ENCODE peak calls at places on chromosomes 12 and 14, in five cellular contexts. N, Q, B, E and F are unnamed samples.

GRCh38 chr12:23614280-23614679 is 335.2 kb downstream of the SOX5 start:
- DNase-seq in N (no peak), Q (no peak), B (no peak), E (no peak), F (no peak)

GRCh38 chr12:23659151-23659550 is 290.3 kb downstream of the SOX5 start:
- DNase-seq in N (no peak), Q (no peak), B (no peak), E (no peak), F (no peak)

GRCh38 chr14:24110060-24110459 is 4.5 kb upstream of the DCAF11 start:
- DNase-seq in N (peak), Q (no peak), B (no peak), E (no peak), F (no peak)

GRCh38 chr12:26128180-26128579 is 3.3 kb upstream of the BHLHE41 start:
- DNase-seq in N (no peak), Q (no peak), B (no peak), E (no peak), F (no peak)

GRCh38 chr12:26651566-26652188 is 181.3 kb downstream of the ITPR2 start:
- DNase-seq in N (peak), Q (peak), B (peak), E (peak), F (peak)

GRCh38 chr12:116955382-116956021 is 44.8 kb downstream of the FBXW8 start:
- DNase-seq in N (peak), Q (no peak), B (no peak), E (no peak), F (no peak)

GRCh38 chr14:56219666-56220413 is 101.6 kb downstream of the PELI2 start:
- DNase-seq in N (no peak), Q (no peak), B (no peak), E (no peak), F (no peak)

GRCh38 chr12:12600659-12601058 is 11.0 kb upstream of the CREBL2 start:
- DNase-seq in N (peak), Q (no peak), B (no peak), E (no peak), F (no peak)

GRCh38 chr14:53912121-53912520 is 44.5 kb downstream of the BMP4 start:
- DNase-seq in N (no peak), Q (no peak), B (no peak), E (no peak), F (no peak)

GRCh38 chr12:109239691-109240090 is 69.4 kb downstream of the FOXN4 start:
- DNase-seq in N (no peak), Q (no peak), B (no peak), E (no peak), F (no peak)

GRCh38 chr14:53458368-53458814 is 305.3 kb upstream of the DDHD1 start:
- DNase-seq in N (peak), Q (no peak), B (no peak), E (no peak), F (no peak)

GRCh38 chr14:91731018-91731417 is 868 bp downstream of the CATSPERB start:
- DNase-seq in N (no peak), Q (no peak), B (no peak), E (no peak), F (no peak)

GRCh38 chr14:50038398-50039119 is 77.8 kb downstream of the VCPKMT start:
- DNase-seq in N (peak), Q (no peak), B (no peak), E (peak), F (no peak)

GRCh38 chr14:96567289-96567899 is 65.2 kb downstream of the PAPOLA start:
- DNase-seq in N (peak), Q (no peak), B (no peak), E (no peak), F (no peak)

GRCh38 chr14:24339284-24340151 is at the start of gene RIPK3:
- DNase-seq in N (no peak), Q (no peak), B (peak), E (peak), F (no peak)

GRCh38 chr14:41016213-41016612 is 590.5 kb upstream of the LRFN5 start:
- DNase-seq in N (no peak), Q (no peak), B (no peak), E (no peak), F (peak)

GRCh38 chr12:132214906-132215643 is 70.8 kb downstream of the NOC4L start:
- DNase-seq in N (no peak), Q (no peak), B (no peak), E (no peak), F (no peak)

GRCh38 chr14:43418314-43418713 is 1088.8 kb downstream of the FSCB start:
- DNase-seq in N (no peak), Q (no peak), B (no peak), E (no peak), F (no peak)

GRCh38 chr12:124419292-124420040 is 124.6 kb downstream of the RFLNA start:
- DNase-seq in N (no peak), Q (no peak), B (no peak), E (no peak), F (no peak)

GRCh38 chr14:54475911-54476310 is 12.9 kb downstream of the GMFB start:
- DNase-seq in N (no peak), Q (no peak), B (no peak), E (no peak), F (no peak)

GRCh38 chr12:16175893-16176292 is 101.6 kb downstream of the SLC15A5 start:
- DNase-seq in N (no peak), Q (no peak), B (no peak), E (no peak), F (no peak)

GRCh38 chr14:25049559-25050493 is at the start of gene STXBP6:
- DNase-seq in N (peak), Q (peak), B (peak), E (no peak), F (no peak)

GRCh38 chr12:111788178-111788654 is 21.5 kb downstream of the ALDH2 start:
- DNase-seq in N (no peak), Q (no peak), B (no peak), E (no peak), F (no peak)

GRCh38 chr12:128914908-128915563 is 61.8 kb downstream of the GLT1D1 start:
- DNase-seq in N (no peak), Q (no peak), B (no peak), E (peak), F (no peak)

GRCh38 chr12:62799126-62799736 is 135.7 kb downstream of the PPM1H start:
- DNase-seq in N (peak), Q (peak), B (peak), E (no peak), F (peak)

GRCh38 chr12:64618953-64619590 is 8.8 kb downstream of the RASSF3 start:
- DNase-seq in N (no peak), Q (no peak), B (no peak), E (peak), F (no peak)

GRCh38 chr14:76687611-76688372 is 73.5 kb upstream of the VASH1 start:
- DNase-seq in N (peak), Q (no peak), B (peak), E (no peak), F (no peak)

GRCh38 chr12:39403376-39403775 is 39.5 kb downstream of the KIF21A start:
- DNase-seq in N (no peak), Q (no peak), B (no peak), E (no peak), F (no peak)

GRCh38 chr14:96117101-96117897 is 78.1 kb downstream of the C14orf132 start:
- DNase-seq in N (no peak), Q (no peak), B (no peak), E (no peak), F (no peak)

GRCh38 chr14:57136669-57137068 is 132.0 kb downstream of the EXOC5 start:
- DNase-seq in N (no peak), Q (no peak), B (peak), E (no peak), F (no peak)

GRCh38 chr14:88323520-88324199 is 591 bp upstream of the KCNK10 start:
- DNase-seq in N (no peak), Q (peak), B (peak), E (no peak), F (no peak)

GRCh38 chr12:6925543-6926279 is 2.0 kb upstream of the ATN1 start:
- DNase-seq in N (no peak), Q (no peak), B (peak), E (no peak), F (peak)

GRCh38 chr12:13102481-13103195 is 829 bp downstream of the GSG1 start:
- DNase-seq in N (no peak), Q (no peak), B (no peak), E (no peak), F (no peak)

GRCh38 chr12:124379938-124380754 is 85.3 kb downstream of the RFLNA start:
- DNase-seq in N (no peak), Q (no peak), B (no peak), E (no peak), F (no peak)

GRCh38 chr12:7161811-7162210 is 27.7 kb upstream of the PEX5 start:
- DNase-seq in N (no peak), Q (no peak), B (no peak), E (no peak), F (no peak)

GRCh38 chr14:74763803-74764531 is 851 bp downstream of the YLPM1 start:
- DNase-seq in N (no peak), Q (peak), B (peak), E (no peak), F (no peak)

GRCh38 chr14:86012391-86012790 is 482.4 kb downstream of the FLRT2 start:
- DNase-seq in N (no peak), Q (no peak), B (no peak), E (no peak), F (no peak)

GRCh38 chr14:91249841-91250616 is 5.5 kb upstream of the GPR68 start:
- DNase-seq in N (peak), Q (no peak), B (no peak), E (peak), F (no peak)

GRCh38 chr14:94560291-94560665 is 964 bp upstream of the SERPINA4 start:
- DNase-seq in N (no peak), Q (no peak), B (no peak), E (no peak), F (no peak)
- TF ChIP-seq SUZ12 in N (no peak), Q (no peak), B (no peak), E (no peak), F (no peak)

DNA sequence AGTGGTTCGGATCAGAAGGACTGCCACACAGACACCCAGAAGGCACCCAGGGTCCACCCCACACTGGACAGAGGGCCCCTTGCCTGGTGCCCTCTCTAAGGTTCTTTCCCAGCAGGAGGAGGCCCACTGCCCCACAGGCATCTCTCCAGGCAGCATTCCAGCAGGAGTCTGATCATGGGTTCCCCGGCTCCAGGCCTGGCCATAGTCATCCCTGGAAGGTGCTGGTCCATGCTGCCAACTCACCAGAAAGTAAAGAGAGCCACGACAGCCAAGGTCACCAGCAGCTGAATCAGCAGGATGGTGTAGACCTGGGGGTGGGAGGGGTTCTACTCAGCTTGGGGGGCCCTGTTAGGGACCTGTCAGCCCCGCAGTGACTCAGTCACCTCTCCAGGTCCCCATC is 6.4 kb downstream of the FAIM2 start:
- DNase-seq in N (no peak), Q (no peak), B (no peak), E (no peak), F (no peak)
- TF ChIP-seq SUZ12 in N (no peak), Q (no peak), B (no peak), E (no peak), F (no peak)

DNA sequence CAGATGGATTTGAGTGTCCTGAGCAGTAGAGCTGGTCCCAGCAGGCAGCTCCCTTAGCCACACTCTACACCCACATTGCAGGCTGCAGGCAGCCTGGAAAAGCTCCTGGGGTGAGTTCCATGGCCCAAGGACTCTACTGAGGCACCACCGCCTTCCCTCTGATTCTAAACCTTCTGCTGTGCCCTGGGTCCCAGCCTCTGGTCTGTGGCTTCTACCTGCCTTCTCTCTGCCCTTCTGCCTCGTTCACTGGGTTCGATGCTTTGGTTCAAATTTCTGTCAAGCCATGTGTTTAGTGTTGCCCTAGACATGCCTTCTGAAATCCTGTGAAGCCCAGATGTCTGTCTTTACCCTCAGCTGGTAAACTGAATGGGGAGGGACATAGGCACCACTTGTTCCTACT is 1.5 kb upstream of the FGF6 start:
- DNase-seq in N (no peak), Q (no peak), B (peak), E (no peak), F (no peak)
- TF ChIP-seq SUZ12 in N (no peak), Q (no peak), B (no peak), E (no peak), F (no peak)

GRCh38 chr14:82113710-82114109 is 580.1 kb upstream of the SEL1L start:
- DNase-seq in N (no peak), Q (no peak), B (no peak), E (no peak), F (no peak)
- TF ChIP-seq SUZ12 in N (no peak), Q (no peak), B (no peak), E (no peak), F (no peak)

GRCh38 chr14:69877492-69877891 is 1.7 kb upstream of the SMOC1 start:
- DNase-seq in N (no peak), Q (peak), B (no peak), E (no peak), F (no peak)
- TF ChIP-seq SUZ12 in N (no peak), Q (no peak), B (no peak), E (no peak), F (no peak)

DNA sequence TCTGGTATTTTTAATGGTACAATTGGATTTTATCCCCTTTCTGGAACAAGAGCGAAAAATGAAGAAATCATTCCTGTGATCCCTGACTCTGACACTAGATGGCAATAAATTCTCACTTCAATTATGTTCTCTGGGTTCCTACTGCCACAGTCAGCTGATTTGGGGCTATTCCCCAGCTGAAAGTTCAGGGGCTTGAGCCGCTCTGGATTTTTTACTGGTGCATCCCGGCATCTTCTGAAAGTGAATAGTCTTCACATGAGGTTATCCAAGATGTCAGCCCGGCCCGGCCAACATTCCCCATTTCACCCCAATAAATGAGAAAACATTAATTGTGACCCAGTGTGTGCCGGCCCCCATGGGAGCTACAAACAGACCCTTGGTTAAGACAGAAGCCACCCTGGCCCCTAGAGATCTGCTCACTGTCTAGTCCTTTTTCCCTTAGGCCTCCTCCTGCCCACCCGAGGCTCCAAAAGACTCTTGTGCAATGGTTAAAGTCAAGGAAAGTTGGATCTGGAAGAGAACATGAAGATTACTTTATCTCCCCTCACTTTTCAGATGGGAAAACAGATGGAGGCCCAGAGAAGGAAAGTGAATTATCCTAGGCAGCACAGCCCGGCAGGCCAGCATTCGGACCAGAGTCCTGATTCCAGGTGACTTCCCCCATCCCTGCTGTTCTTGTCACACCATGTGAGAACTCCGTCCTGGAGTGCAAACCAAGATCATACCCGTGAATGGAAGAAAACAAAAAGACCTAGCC is 20.8 kb downstream of the CKAP4 start:
- DNase-seq in N (peak), Q (peak), B (no peak), E (no peak), F (peak)
- TF ChIP-seq SUZ12 in N (no peak), Q (no peak), B (no peak), E (no peak), F (no peak)

GRCh38 chr12:56851462-56851861 is 82.7 kb downstream of the SDR9C7 start:
- DNase-seq in N (no peak), Q (no peak), B (no peak), E (no peak), F (no peak)
- TF ChIP-seq SUZ12 in N (no peak), Q (no peak), B (no peak), E (no peak), F (no peak)